ENCODE peak calls at places on chromosomes 5 and 9, in four cellular contexts. One of them, this sample, is unnamed.
A peak's percentile ranks its signal among the peaks of the same experiment; 100 is the strongest.

GRCh38 chr9:104808030-104808614 is 44.2 kb downstream of the NIPSNAP3B start:
- DNase-seq in psoas muscle: peak; percentile 22
- DNase-seq in dorsolateral prefrontal cortex: no peak
- DNase-seq in GM23338: peak; percentile 71
- DNase-seq in this sample: peak; percentile 28

GRCh38 chr5:11524188-11524587 is 380.1 kb downstream of the CTNND2 start:
- DNase-seq in psoas muscle: no peak
- DNase-seq in dorsolateral prefrontal cortex: no peak
- DNase-seq in GM23338: peak; percentile 24
- DNase-seq in this sample: no peak

GRCh38 chr5:127322405-127322804 is 31.8 kb downstream of the MEGF10 start:
- DNase-seq in dorsolateral prefrontal cortex: no peak
- DNase-seq in psoas muscle: no peak
- DNase-seq in GM23338: no peak
- DNase-seq in this sample: no peak

GRCh38 chr5:38191693-38192092 is 66.7 kb upstream of the EGFLAM start:
- DNase-seq in psoas muscle: no peak
- DNase-seq in GM23338: no peak
- DNase-seq in dorsolateral prefrontal cortex: no peak
- DNase-seq in this sample: no peak

GRCh38 chr5:15683332-15683731 is 183.4 kb downstream of the FBXL7 start:
- DNase-seq in dorsolateral prefrontal cortex: no peak
- DNase-seq in GM23338: peak; percentile 85
- DNase-seq in psoas muscle: no peak
- DNase-seq in this sample: no peak

GRCh38 chr9:13269589-13270452 is 9.7 kb downstream of the MPDZ start:
- DNase-seq in dorsolateral prefrontal cortex: no peak
- DNase-seq in psoas muscle: no peak
- DNase-seq in GM23338: no peak
- DNase-seq in this sample: no peak

GRCh38 chr5:173454381-173454763 is 126.2 kb upstream of the STC2 start:
- DNase-seq in psoas muscle: no peak
- DNase-seq in dorsolateral prefrontal cortex: no peak
- DNase-seq in GM23338: no peak
- DNase-seq in this sample: no peak

GRCh38 chr9:109469646-109470358 is 28.3 kb downstream of the PTPN3 start:
- DNase-seq in dorsolateral prefrontal cortex: peak; percentile 77
- DNase-seq in GM23338: peak; percentile 83
- DNase-seq in psoas muscle: peak; percentile 61
- DNase-seq in this sample: peak; percentile 12

GRCh38 chr5:32290922-32291321 is 21.8 kb downstream of the MTMR12 start:
- DNase-seq in GM23338: no peak
- DNase-seq in psoas muscle: no peak
- DNase-seq in dorsolateral prefrontal cortex: no peak
- DNase-seq in this sample: no peak

GRCh38 chr5:31911291-31912265 is 262.5 kb downstream of the GOLPH3 start:
- DNase-seq in GM23338: no peak
- DNase-seq in dorsolateral prefrontal cortex: peak; percentile 78
- DNase-seq in psoas muscle: no peak
- DNase-seq in this sample: no peak

GRCh38 chr5:135079282-135079681 is 45.3 kb upstream of the PITX1 start:
- DNase-seq in dorsolateral prefrontal cortex: no peak
- DNase-seq in GM23338: no peak
- DNase-seq in psoas muscle: no peak
- DNase-seq in this sample: no peak

DNA sequence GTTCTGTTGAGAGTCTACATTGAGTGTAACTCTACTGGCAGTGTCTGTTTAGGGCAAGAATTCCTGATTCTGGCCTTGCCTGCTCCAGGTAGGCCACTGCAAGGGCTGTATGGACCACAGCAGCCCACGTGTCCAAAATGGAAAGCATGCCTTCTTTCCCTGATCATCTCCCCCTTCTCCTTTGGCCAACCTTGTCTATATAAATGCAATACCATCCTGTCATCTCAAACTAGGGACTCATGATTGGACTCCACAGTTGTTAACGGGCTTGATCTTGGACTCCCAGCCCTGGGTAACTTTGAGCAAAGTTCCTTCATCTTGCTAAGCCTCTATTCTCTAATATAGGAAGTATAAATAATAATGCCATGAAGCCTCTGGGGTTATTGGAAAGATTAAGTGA is 533.6 kb downstream of the BNC2 start:
- DNase-seq in GM23338: no peak
- DNase-seq in psoas muscle: no peak
- DNase-seq in dorsolateral prefrontal cortex: no peak
- DNase-seq in this sample: no peak
- H3K27ac ChIP-seq in GM23338: no peak overlapping the region
- H3K27ac ChIP-seq in psoas muscle: peak overlapping the region; percentile 32
- H3K27ac ChIP-seq in dorsolateral prefrontal cortex: no peak overlapping the region
- H3K27ac ChIP-seq in this sample: no peak overlapping the region

GRCh38 chr5:3309538-3309937 is 286.1 kb upstream of the IRX1 start:
- DNase-seq in GM23338: no peak
- DNase-seq in dorsolateral prefrontal cortex: no peak
- DNase-seq in psoas muscle: no peak
- DNase-seq in this sample: no peak

GRCh38 chr5:3307982-3308621 is 287.5 kb upstream of the IRX1 start:
- DNase-seq in GM23338: no peak
- DNase-seq in psoas muscle: no peak
- DNase-seq in dorsolateral prefrontal cortex: no peak
- DNase-seq in this sample: no peak

GRCh38 chr5:3311443-3311842 is 284.2 kb upstream of the IRX1 start:
- DNase-seq in dorsolateral prefrontal cortex: no peak
- DNase-seq in GM23338: no peak
- DNase-seq in psoas muscle: no peak
- DNase-seq in this sample: no peak

GRCh38 chr5:3312299-3312698 is 283.3 kb upstream of the IRX1 start:
- DNase-seq in dorsolateral prefrontal cortex: no peak
- DNase-seq in GM23338: no peak
- DNase-seq in psoas muscle: no peak
- DNase-seq in this sample: no peak

DNA sequence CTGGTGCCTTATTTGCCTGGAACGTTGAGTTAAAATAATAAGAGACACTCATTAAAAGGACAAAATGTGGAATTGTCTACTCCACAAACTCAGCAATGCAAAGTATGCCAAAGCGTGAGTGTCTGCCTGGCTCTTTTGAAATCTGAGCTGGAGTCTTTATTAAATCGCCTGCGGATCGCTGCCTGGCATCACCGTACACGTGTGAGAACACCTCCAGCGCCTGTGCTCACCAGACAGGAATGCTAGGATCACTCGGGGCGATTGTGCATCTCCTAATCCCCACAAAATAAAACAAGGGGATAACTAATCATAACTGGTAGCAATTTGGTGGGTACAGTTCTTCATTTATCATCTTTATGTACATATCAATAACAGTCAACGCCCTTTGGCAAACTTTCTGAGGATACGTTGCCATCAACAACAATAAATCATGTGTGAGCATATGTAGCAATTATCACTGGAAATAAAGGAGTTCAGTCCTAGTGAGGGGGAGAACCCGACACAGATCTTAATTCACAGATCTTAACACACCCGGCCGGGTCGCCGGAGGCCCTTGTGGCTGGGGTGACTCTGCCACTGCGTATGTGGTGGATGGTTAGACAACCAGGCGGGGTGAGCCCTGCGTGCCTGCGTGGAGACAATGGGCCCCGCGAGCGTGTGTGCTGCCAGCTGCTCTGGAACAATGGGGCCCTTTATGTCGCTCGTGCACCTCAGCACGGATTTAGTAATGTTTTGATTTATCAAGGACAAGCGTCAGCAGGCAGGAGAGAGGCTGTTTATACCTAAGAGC is 284.9 kb upstream of the IRX1 start:
- DNase-seq in psoas muscle: no peak
- DNase-seq in dorsolateral prefrontal cortex: peak; percentile 37
- DNase-seq in GM23338: no peak
- DNase-seq in this sample: peak; percentile 10
- H3K27ac ChIP-seq in psoas muscle: no peak overlapping the region
- H3K27ac ChIP-seq in dorsolateral prefrontal cortex: peak overlapping the region; percentile 45
- H3K27ac ChIP-seq in GM23338: no peak overlapping the region
- H3K27ac ChIP-seq in this sample: no peak overlapping the region

GRCh38 chr9:34520505-34521385 is 2.0 kb downstream of the ENHO start:
- DNase-seq in GM23338: no peak
- DNase-seq in psoas muscle: no peak
- DNase-seq in dorsolateral prefrontal cortex: no peak
- DNase-seq in this sample: no peak

GRCh38 chr9:34519321-34520020 is 3.3 kb downstream of the ENHO start:
- DNase-seq in dorsolateral prefrontal cortex: no peak
- DNase-seq in psoas muscle: no peak
- DNase-seq in GM23338: peak; percentile 30
- DNase-seq in this sample: no peak

GRCh38 chr9:34521406-34522045 is 1.3 kb downstream of the ENHO start:
- DNase-seq in dorsolateral prefrontal cortex: no peak
- DNase-seq in GM23338: no peak
- DNase-seq in psoas muscle: no peak
- DNase-seq in this sample: no peak

GRCh38 chr9:34518896-34519295 is 3.9 kb downstream of the ENHO start:
- DNase-seq in dorsolateral prefrontal cortex: no peak
- DNase-seq in psoas muscle: no peak
- DNase-seq in GM23338: no peak
- DNase-seq in this sample: no peak

GRCh38 chr9:34520096-34520495 is 2.7 kb downstream of the ENHO start:
- DNase-seq in psoas muscle: no peak
- DNase-seq in GM23338: no peak
- DNase-seq in dorsolateral prefrontal cortex: no peak
- DNase-seq in this sample: no peak
- H3K27ac ChIP-seq in psoas muscle: no peak overlapping the region
- H3K27ac ChIP-seq in GM23338: no peak overlapping the region
- H3K27ac ChIP-seq in dorsolateral prefrontal cortex: peak overlapping the region; percentile 87
- H3K27ac ChIP-seq in this sample: peak overlapping the region; percentile 93

DNA sequence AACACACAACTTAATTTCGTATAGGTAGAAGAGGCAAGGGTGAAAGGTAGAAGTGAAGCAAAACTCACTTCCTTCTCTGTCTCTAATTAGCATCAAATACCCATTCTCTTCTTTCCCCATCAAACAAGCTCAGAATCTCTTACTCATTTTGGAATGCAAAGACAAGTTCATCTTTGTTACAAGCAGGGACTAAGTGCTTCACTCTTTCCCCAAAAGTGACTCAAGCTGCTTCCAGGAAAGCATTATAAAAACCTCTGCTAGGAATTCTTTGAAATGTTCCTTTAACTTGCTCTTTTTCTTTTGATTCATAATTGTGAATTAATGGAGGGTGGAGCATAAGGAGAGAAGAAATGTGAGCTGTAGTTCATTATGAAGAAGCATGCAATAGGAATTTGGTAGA is 109.4 kb upstream of the DPYSL3 start:
- DNase-seq in dorsolateral prefrontal cortex: no peak
- DNase-seq in GM23338: no peak
- DNase-seq in psoas muscle: no peak
- DNase-seq in this sample: no peak
- H3K27ac ChIP-seq in dorsolateral prefrontal cortex: no peak overlapping the region
- H3K27ac ChIP-seq in GM23338: no peak overlapping the region
- H3K27ac ChIP-seq in psoas muscle: no peak overlapping the region
- H3K27ac ChIP-seq in this sample: no peak overlapping the region

DNA sequence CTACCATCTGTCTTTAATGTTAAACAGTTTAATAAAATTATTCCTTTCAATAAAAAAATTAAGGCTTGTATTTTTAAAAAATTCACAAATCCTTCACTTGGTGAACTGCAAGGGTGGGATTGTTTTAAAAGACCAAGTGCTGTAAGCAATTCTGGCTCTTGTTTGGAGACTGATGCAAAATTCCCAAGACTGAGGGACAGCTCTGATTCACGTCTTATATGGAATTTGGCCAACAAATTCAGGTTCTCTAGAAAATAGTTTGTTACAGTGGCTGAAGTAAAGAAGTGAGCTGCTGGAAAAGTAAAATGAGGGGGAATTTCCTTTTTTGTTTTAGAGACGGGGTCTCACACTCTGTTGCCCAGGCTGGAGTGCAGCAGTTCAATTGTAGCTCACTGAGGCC is 58.3 kb downstream of the PRELID2 start:
- DNase-seq in psoas muscle: no peak
- DNase-seq in dorsolateral prefrontal cortex: no peak
- DNase-seq in GM23338: no peak
- DNase-seq in this sample: no peak
- H3K27ac ChIP-seq in psoas muscle: no peak overlapping the region
- H3K27ac ChIP-seq in dorsolateral prefrontal cortex: peak overlapping the region; percentile 79
- H3K27ac ChIP-seq in GM23338: no peak overlapping the region
- H3K27ac ChIP-seq in this sample: no peak overlapping the region

GRCh38 chr5:148808864-148809642 is 17.4 kb upstream of the ADRB2 start:
- DNase-seq in GM23338: no peak
- DNase-seq in dorsolateral prefrontal cortex: no peak
- DNase-seq in psoas muscle: no peak
- DNase-seq in this sample: no peak

GRCh38 chr5:148806520-148806931 is 19.9 kb upstream of the ADRB2 start:
- DNase-seq in GM23338: no peak
- DNase-seq in dorsolateral prefrontal cortex: no peak
- DNase-seq in psoas muscle: no peak
- DNase-seq in this sample: no peak

GRCh38 chr5:148809781-148810524 is 16.5 kb upstream of the ADRB2 start:
- DNase-seq in GM23338: no peak
- DNase-seq in psoas muscle: no peak
- DNase-seq in dorsolateral prefrontal cortex: no peak
- DNase-seq in this sample: no peak

GRCh38 chr5:148807845-148808244 is 18.6 kb upstream of the ADRB2 start:
- DNase-seq in psoas muscle: no peak
- DNase-seq in GM23338: no peak
- DNase-seq in dorsolateral prefrontal cortex: no peak
- DNase-seq in this sample: no peak

GRCh38 chr5:148810821-148811220 is 15.6 kb upstream of the ADRB2 start:
- DNase-seq in dorsolateral prefrontal cortex: no peak
- DNase-seq in psoas muscle: no peak
- DNase-seq in GM23338: no peak
- DNase-seq in this sample: no peak
- H3K27ac ChIP-seq in dorsolateral prefrontal cortex: no peak overlapping the region
- H3K27ac ChIP-seq in psoas muscle: no peak overlapping the region
- H3K27ac ChIP-seq in GM23338: no peak overlapping the region
- H3K27ac ChIP-seq in this sample: no peak overlapping the region

GRCh38 chr5:179694561-179694960 is 4.2 kb upstream of the CANX start:
- DNase-seq in dorsolateral prefrontal cortex: no peak
- DNase-seq in psoas muscle: no peak
- DNase-seq in GM23338: no peak
- DNase-seq in this sample: no peak

GRCh38 chr5:179698935-179699639 is at the start of gene CANX:
- DNase-seq in GM23338: peak; percentile 36
- DNase-seq in psoas muscle: no peak
- DNase-seq in dorsolateral prefrontal cortex: no peak
- DNase-seq in this sample: no peak

GRCh38 chr5:179696605-179697004 is 2.2 kb upstream of the CANX start:
- DNase-seq in GM23338: no peak
- DNase-seq in psoas muscle: no peak
- DNase-seq in dorsolateral prefrontal cortex: no peak
- DNase-seq in this sample: no peak

GRCh38 chr5:179697993-179698934 is 503 bp upstream of the CANX start:
- DNase-seq in dorsolateral prefrontal cortex: peak; percentile 98
- DNase-seq in GM23338: peak; percentile 99
- DNase-seq in psoas muscle: peak; percentile 99
- DNase-seq in this sample: peak; percentile 99

GRCh38 chr5:179697108-179697507 is 1.7 kb upstream of the CANX start:
- DNase-seq in dorsolateral prefrontal cortex: no peak
- DNase-seq in psoas muscle: no peak
- DNase-seq in GM23338: no peak
- DNase-seq in this sample: no peak
- H3K27ac ChIP-seq in dorsolateral prefrontal cortex: peak overlapping the region; percentile 98
- H3K27ac ChIP-seq in psoas muscle: peak overlapping the region; percentile 100
- H3K27ac ChIP-seq in GM23338: peak overlapping the region; percentile 96
- H3K27ac ChIP-seq in this sample: no peak overlapping the region

This sample was measured in caudate nucleus.